ENCODE peak calls at places on chromosomes 5 and 9, in six cellular contexts. One of them, this sample, is unnamed.

GRCh38 chr9:134517069-134517680 is 124.4 kb upstream of the COL5A1 start:
- DNase-seq in body of pancreas: no peak
- DNase-seq in ovary: no peak
- DNase-seq in lower leg skin: no peak
- DNase-seq in heart left ventricle: no peak
- DNase-seq in Peyer's patch: no peak
- DNase-seq in this sample: no peak

GRCh38 chr5:126106032-126106431 is 317.2 kb upstream of the GRAMD2B start:
- DNase-seq in body of pancreas: no peak
- DNase-seq in ovary: no peak
- DNase-seq in lower leg skin: no peak
- DNase-seq in heart left ventricle: no peak
- DNase-seq in Peyer's patch: no peak
- DNase-seq in this sample: no peak

GRCh38 chr5:150529147-150529546 is 21.2 kb downstream of the NDST1 start:
- DNase-seq in body of pancreas: no peak
- DNase-seq in ovary: no peak
- DNase-seq in lower leg skin: no peak
- DNase-seq in heart left ventricle: no peak
- DNase-seq in Peyer's patch: no peak
- DNase-seq in this sample: no peak

GRCh38 chr5:164204338-164204946 is 699.0 kb downstream of the MAT2B start:
- DNase-seq in body of pancreas: no peak
- DNase-seq in ovary: no peak
- DNase-seq in lower leg skin: no peak
- DNase-seq in heart left ventricle: no peak
- DNase-seq in Peyer's patch: no peak
- DNase-seq in this sample: no peak

GRCh38 chr9:7597716-7598115 is 201.9 kb downstream of the DMAC1 start:
- DNase-seq in body of pancreas: no peak
- DNase-seq in ovary: no peak
- DNase-seq in lower leg skin: no peak
- DNase-seq in heart left ventricle: no peak
- DNase-seq in Peyer's patch: no peak
- DNase-seq in this sample: no peak

GRCh38 chr9:132156256-132156655 is 5.6 kb upstream of the NTNG2 start:
- DNase-seq in body of pancreas: no peak
- DNase-seq in ovary: no peak
- DNase-seq in lower leg skin: no peak
- DNase-seq in heart left ventricle: no peak
- DNase-seq in Peyer's patch: no peak
- DNase-seq in this sample: no peak

GRCh38 chr5:10118150-10118549 is 131.5 kb downstream of the ATPSCKMT start:
- DNase-seq in body of pancreas: no peak
- DNase-seq in ovary: no peak
- DNase-seq in lower leg skin: no peak
- DNase-seq in heart left ventricle: no peak
- DNase-seq in Peyer's patch: no peak
- DNase-seq in this sample: no peak

GRCh38 chr5:16666140-16666860 is 49.5 kb upstream of the RETREG1 start:
- DNase-seq in body of pancreas: peak; percentile 68
- DNase-seq in ovary: no peak
- DNase-seq in lower leg skin: no peak
- DNase-seq in heart left ventricle: no peak
- DNase-seq in Peyer's patch: no peak
- DNase-seq in this sample: no peak

GRCh38 chr9:38370231-38370630 is 22.3 kb upstream of the ALDH1B1 start:
- DNase-seq in body of pancreas: no peak
- DNase-seq in ovary: no peak
- DNase-seq in lower leg skin: no peak
- DNase-seq in heart left ventricle: no peak
- DNase-seq in Peyer's patch: no peak
- DNase-seq in this sample: no peak

DNA sequence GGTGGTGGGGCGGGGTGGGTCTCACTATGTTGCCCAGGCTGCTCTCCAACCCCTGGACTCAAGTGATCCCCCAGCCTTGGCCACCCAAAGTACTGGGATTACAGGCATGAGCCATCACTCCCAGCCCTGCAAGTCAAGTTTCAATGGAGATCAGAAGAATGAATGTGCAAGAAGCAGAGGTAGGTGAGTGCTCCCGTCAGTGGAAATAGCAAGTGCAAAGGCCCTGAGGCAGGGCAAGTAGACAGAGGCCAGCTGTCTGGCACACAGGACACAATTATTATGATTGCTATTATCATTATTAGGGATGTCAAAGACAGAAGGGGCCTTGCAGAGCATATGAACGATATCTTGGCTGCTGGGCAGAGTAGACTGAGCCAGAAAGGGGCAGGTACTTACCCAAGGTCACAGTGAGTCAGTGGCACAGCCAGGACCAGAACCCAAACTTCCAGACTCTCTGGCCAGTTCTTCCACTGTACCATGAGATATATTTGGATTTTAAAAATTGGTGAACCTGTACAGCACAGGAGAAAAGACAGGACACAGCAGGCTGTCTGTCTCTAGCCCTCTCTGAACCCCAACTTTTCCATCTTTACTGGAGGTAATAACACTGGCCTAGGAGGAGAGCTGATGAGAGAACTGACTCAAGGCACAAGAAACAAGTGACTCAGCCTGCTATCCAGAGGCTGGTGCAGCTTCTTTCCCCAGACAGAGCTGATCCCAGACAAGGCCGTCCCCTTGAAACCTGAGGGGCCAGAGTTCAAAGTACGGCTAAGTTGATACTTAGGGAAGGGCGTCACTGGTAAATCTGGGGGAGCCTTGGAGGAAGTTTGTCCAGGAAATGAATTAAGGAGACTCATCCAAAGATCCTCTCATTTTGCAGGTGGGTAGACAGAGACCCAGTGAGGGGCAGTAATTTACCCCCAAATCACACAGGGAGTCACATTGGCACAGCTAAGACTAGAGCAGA is 1.4 kb downstream of the HDHD3 start:
- DNase-seq in body of pancreas: peak; percentile 58
- DNase-seq in ovary: no peak
- DNase-seq in lower leg skin: no peak
- DNase-seq in heart left ventricle: no peak
- DNase-seq in Peyer's patch: peak; percentile 87
- DNase-seq in this sample: no peak
- TF ChIP-seq POLR2A in body of pancreas: no peak
- TF ChIP-seq POLR2A in ovary: no peak
- TF ChIP-seq POLR2A in lower leg skin: no peak
- TF ChIP-seq POLR2A in heart left ventricle: no peak
- TF ChIP-seq POLR2A in Peyer's patch: peak; percentile 69
- TF ChIP-seq POLR2A in this sample: no peak

GRCh38 chr5:157113007-157113406 is 4.2 kb upstream of the HAVCR2 start:
- DNase-seq in body of pancreas: no peak
- DNase-seq in ovary: no peak
- DNase-seq in lower leg skin: no peak
- DNase-seq in heart left ventricle: no peak
- DNase-seq in Peyer's patch: no peak
- DNase-seq in this sample: no peak

GRCh38 chr5:157107508-157107907 is 1.3 kb downstream of the HAVCR2 start:
- DNase-seq in body of pancreas: no peak
- DNase-seq in ovary: no peak
- DNase-seq in lower leg skin: no peak
- DNase-seq in heart left ventricle: no peak
- DNase-seq in Peyer's patch: no peak
- DNase-seq in this sample: no peak

GRCh38 chr5:157108961-157109360 is at the start of gene HAVCR2:
- DNase-seq in body of pancreas: peak; percentile 21
- DNase-seq in ovary: no peak
- DNase-seq in lower leg skin: peak; percentile 50
- DNase-seq in heart left ventricle: no peak
- DNase-seq in Peyer's patch: peak; percentile 84
- DNase-seq in this sample: no peak

GRCh38 chr5:157106668-157107461 is 2.0 kb downstream of the HAVCR2 start:
- DNase-seq in body of pancreas: no peak
- DNase-seq in ovary: no peak
- DNase-seq in lower leg skin: peak; percentile 27
- DNase-seq in heart left ventricle: peak; percentile 47
- DNase-seq in Peyer's patch: peak; percentile 53
- DNase-seq in this sample: no peak

DNA sequence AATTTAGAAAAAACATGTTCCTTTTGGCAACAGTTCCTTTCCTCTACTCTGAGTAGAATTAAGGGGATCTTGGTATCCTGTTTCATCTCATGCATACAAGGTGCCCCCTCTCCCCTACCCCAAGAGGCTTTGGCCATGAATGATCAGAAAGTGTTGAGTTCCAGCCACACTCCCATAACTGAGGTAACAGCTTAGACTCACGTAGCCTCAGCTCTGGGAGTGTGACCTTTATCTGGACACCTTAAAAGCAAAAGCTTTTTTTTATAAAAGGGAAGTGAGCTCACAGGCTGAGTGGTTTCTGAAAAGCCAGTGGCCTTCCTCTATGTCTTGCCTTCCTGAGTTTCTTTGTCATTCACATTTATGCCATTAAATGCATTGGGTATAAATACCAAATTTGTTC is 900 bp upstream of the HAVCR2 start:
- DNase-seq in body of pancreas: no peak
- DNase-seq in ovary: no peak
- DNase-seq in lower leg skin: no peak
- DNase-seq in heart left ventricle: no peak
- DNase-seq in Peyer's patch: peak; percentile 56
- DNase-seq in this sample: no peak
- TF ChIP-seq POLR2A in body of pancreas: no peak
- TF ChIP-seq POLR2A in ovary: no peak
- TF ChIP-seq POLR2A in lower leg skin: no peak
- TF ChIP-seq POLR2A in heart left ventricle: no peak
- TF ChIP-seq POLR2A in Peyer's patch: no peak
- TF ChIP-seq POLR2A in this sample: no peak

GRCh38 chr5:69454460-69455249 is 37.9 kb upstream of the OCLN start:
- DNase-seq in body of pancreas: peak; percentile 41
- DNase-seq in ovary: no peak
- DNase-seq in lower leg skin: no peak
- DNase-seq in heart left ventricle: no peak
- DNase-seq in Peyer's patch: peak; percentile 52
- DNase-seq in this sample: no peak

GRCh38 chr5:69449511-69449910 is 34.6 kb downstream of the MARVELD2 start:
- DNase-seq in body of pancreas: no peak
- DNase-seq in ovary: no peak
- DNase-seq in lower leg skin: no peak
- DNase-seq in heart left ventricle: no peak
- DNase-seq in Peyer's patch: no peak
- DNase-seq in this sample: no peak

GRCh38 chr5:69450116-69450515 is 35.2 kb downstream of the MARVELD2 start:
- DNase-seq in body of pancreas: no peak
- DNase-seq in ovary: no peak
- DNase-seq in lower leg skin: no peak
- DNase-seq in heart left ventricle: no peak
- DNase-seq in Peyer's patch: no peak
- DNase-seq in this sample: no peak

GRCh38 chr5:69451941-69452652 is 37.2 kb downstream of the MARVELD2 start:
- DNase-seq in body of pancreas: peak; percentile 14
- DNase-seq in ovary: no peak
- DNase-seq in lower leg skin: no peak
- DNase-seq in heart left ventricle: no peak
- DNase-seq in Peyer's patch: no peak
- DNase-seq in this sample: no peak
- TF ChIP-seq POLR2A in body of pancreas: no peak
- TF ChIP-seq POLR2A in ovary: no peak
- TF ChIP-seq POLR2A in lower leg skin: no peak
- TF ChIP-seq POLR2A in heart left ventricle: no peak
- TF ChIP-seq POLR2A in Peyer's patch: no peak
- TF ChIP-seq POLR2A in this sample: no peak

GRCh38 chr9:104094534-104095020 is 468 bp downstream of the SMC2 start:
- DNase-seq in body of pancreas: no peak
- DNase-seq in ovary: no peak
- DNase-seq in lower leg skin: no peak
- DNase-seq in heart left ventricle: no peak
- DNase-seq in Peyer's patch: no peak
- DNase-seq in this sample: no peak

GRCh38 chr9:104093162-104093561 is 947 bp upstream of the SMC2 start:
- DNase-seq in body of pancreas: no peak
- DNase-seq in ovary: no peak
- DNase-seq in lower leg skin: no peak
- DNase-seq in heart left ventricle: no peak
- DNase-seq in Peyer's patch: no peak
- DNase-seq in this sample: no peak

GRCh38 chr9:104092192-104092591 is 1.9 kb upstream of the SMC2 start:
- DNase-seq in body of pancreas: no peak
- DNase-seq in ovary: no peak
- DNase-seq in lower leg skin: no peak
- DNase-seq in heart left ventricle: no peak
- DNase-seq in Peyer's patch: no peak
- DNase-seq in this sample: no peak

GRCh38 chr9:104091708-104092107 is 2.4 kb upstream of the SMC2 start:
- DNase-seq in body of pancreas: no peak
- DNase-seq in ovary: peak; percentile 19
- DNase-seq in lower leg skin: no peak
- DNase-seq in heart left ventricle: peak; percentile 35
- DNase-seq in Peyer's patch: no peak
- DNase-seq in this sample: peak; percentile 20

DNA sequence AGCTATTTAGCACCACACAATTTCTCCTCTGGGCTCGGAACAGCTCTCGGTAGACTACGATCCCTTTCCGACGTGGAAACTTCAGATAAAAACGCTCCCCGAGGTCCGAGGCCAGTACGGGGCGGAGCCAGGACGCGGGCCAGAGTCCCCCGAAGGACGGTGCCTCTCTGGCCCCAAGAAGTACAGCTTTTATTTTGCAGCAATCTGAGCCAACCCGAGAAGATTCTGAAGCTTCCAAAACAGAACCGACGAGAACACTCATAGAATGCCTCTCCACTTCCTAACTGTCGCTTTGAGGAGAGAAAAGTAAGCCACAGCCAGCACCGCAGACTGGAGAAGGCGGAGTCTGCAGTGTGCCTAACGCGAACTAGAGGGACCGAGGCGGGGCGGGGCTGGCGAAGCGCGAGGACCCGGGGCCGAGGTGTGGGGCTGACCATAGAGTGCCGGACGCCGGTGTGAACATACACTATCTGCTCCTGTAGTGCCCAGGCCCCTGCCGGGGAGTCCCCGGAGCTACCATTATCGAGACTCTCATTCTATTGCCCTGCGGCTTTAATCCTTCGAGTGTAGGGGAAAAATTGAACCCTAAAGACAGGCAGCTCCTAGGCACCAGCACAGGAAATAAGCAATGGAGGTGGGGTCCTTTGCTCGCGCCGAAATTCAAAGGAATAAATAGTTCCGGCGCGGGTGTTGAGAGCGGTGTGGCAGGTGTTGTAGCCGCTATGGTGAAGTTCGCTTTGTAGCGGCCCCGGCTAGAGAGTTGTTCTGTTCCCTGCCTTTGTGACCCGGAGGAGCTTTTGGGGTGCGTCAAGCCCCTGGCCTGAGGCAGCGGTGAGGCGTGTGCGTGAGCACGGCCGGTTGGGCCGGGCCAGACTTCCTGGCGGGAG is at the start of gene SMC2:
- DNase-seq in body of pancreas: peak; percentile 95
- DNase-seq in ovary: peak; percentile 86
- DNase-seq in lower leg skin: peak; percentile 88
- DNase-seq in heart left ventricle: peak; percentile 95
- DNase-seq in Peyer's patch: peak; percentile 96
- DNase-seq in this sample: peak; percentile 94
- TF ChIP-seq POLR2A in body of pancreas: peak; percentile 61
- TF ChIP-seq POLR2A in ovary: peak; percentile 75
- TF ChIP-seq POLR2A in lower leg skin: no peak
- TF ChIP-seq POLR2A in heart left ventricle: no peak
- TF ChIP-seq POLR2A in Peyer's patch: peak; percentile 84
- TF ChIP-seq POLR2A in this sample: peak; percentile 94

This sample was measured in erythroblast.